ENCODE peak calls at places on chromosomes 12 and 14, in ten cellular contexts. One of them, this sample, is unnamed.

GRCh38 chr14:78445275-78445674 is 275.1 kb downstream of the NRXN3 start:
- DNase-seq in brain microvascular endothelial cell: no peak
- DNase-seq in mucosa of descending colon: no peak
- DNase-seq in A549: no peak
- DNase-seq in OCI-LY7: no peak
- DNase-seq in fibroblast of pulmonary artery: no peak
- DNase-seq in astrocyte of the cerebellum: no peak
- DNase-seq in AG04450: no peak
- DNase-seq in psoas muscle: no peak
- DNase-seq in foreskin fibroblast: no peak
- DNase-seq in this sample: no peak

GRCh38 chr12:52821071-52821730 is 7.3 kb upstream of the KRT4 start:
- DNase-seq in psoas muscle: no peak
- DNase-seq in mucosa of descending colon: no peak
- DNase-seq in foreskin fibroblast: no peak
- DNase-seq in fibroblast of pulmonary artery: no peak
- DNase-seq in A549: no peak
- DNase-seq in OCI-LY7: no peak
- DNase-seq in astrocyte of the cerebellum: no peak
- DNase-seq in AG04450: no peak
- DNase-seq in brain microvascular endothelial cell: no peak
- DNase-seq in this sample: no peak

GRCh38 chr12:62995097-62995496 is 60.1 kb upstream of the PPM1H start:
- DNase-seq in brain microvascular endothelial cell: no peak
- DNase-seq in psoas muscle: no peak
- DNase-seq in A549: no peak
- DNase-seq in astrocyte of the cerebellum: no peak
- DNase-seq in mucosa of descending colon: no peak
- DNase-seq in fibroblast of pulmonary artery: no peak
- DNase-seq in foreskin fibroblast: no peak
- DNase-seq in AG04450: no peak
- DNase-seq in OCI-LY7: no peak
- DNase-seq in this sample: no peak

GRCh38 chr12:8899835-8900234 is 14.5 kb upstream of the PHC1 start:
- DNase-seq in mucosa of descending colon: no peak
- DNase-seq in brain microvascular endothelial cell: no peak
- DNase-seq in fibroblast of pulmonary artery: no peak
- DNase-seq in astrocyte of the cerebellum: no peak
- DNase-seq in foreskin fibroblast: no peak
- DNase-seq in OCI-LY7: no peak
- DNase-seq in AG04450: no peak
- DNase-seq in A549: no peak
- DNase-seq in psoas muscle: no peak
- DNase-seq in this sample: no peak

GRCh38 chr12:84738481-84738972 is 174.1 kb downstream of the SLC6A15 start:
- DNase-seq in AG04450: peak; percentile 23
- DNase-seq in psoas muscle: no peak
- DNase-seq in A549: no peak
- DNase-seq in fibroblast of pulmonary artery: peak; percentile 64
- DNase-seq in foreskin fibroblast: peak; percentile 87
- DNase-seq in mucosa of descending colon: no peak
- DNase-seq in astrocyte of the cerebellum: no peak
- DNase-seq in brain microvascular endothelial cell: peak; percentile 68
- DNase-seq in OCI-LY7: no peak
- DNase-seq in this sample: peak; percentile 74

GRCh38 chr12:12784911-12785814 is at the start of gene APOLD1:
- DNase-seq in psoas muscle: peak; percentile 66
- DNase-seq in A549: no peak
- DNase-seq in OCI-LY7: peak; percentile 16
- DNase-seq in foreskin fibroblast: no peak
- DNase-seq in AG04450: no peak
- DNase-seq in astrocyte of the cerebellum: peak; percentile 69
- DNase-seq in fibroblast of pulmonary artery: peak; percentile 34
- DNase-seq in brain microvascular endothelial cell: peak; percentile 81
- DNase-seq in mucosa of descending colon: no peak
- DNase-seq in this sample: no peak

GRCh38 chr12:96242597-96242996 is 48.4 kb downstream of the ELK3 start:
- DNase-seq in fibroblast of pulmonary artery: no peak
- DNase-seq in brain microvascular endothelial cell: no peak
- DNase-seq in psoas muscle: no peak
- DNase-seq in astrocyte of the cerebellum: no peak
- DNase-seq in OCI-LY7: no peak
- DNase-seq in A549: no peak
- DNase-seq in foreskin fibroblast: no peak
- DNase-seq in mucosa of descending colon: no peak
- DNase-seq in AG04450: no peak
- DNase-seq in this sample: no peak

GRCh38 chr12:109387425-109388166 is 39.9 kb downstream of the MYO1H start:
- DNase-seq in astrocyte of the cerebellum: no peak
- DNase-seq in foreskin fibroblast: peak; percentile 65
- DNase-seq in psoas muscle: no peak
- DNase-seq in OCI-LY7: peak; percentile 57
- DNase-seq in fibroblast of pulmonary artery: peak; percentile 50
- DNase-seq in mucosa of descending colon: no peak
- DNase-seq in brain microvascular endothelial cell: no peak
- DNase-seq in A549: peak; percentile 43
- DNase-seq in AG04450: no peak
- DNase-seq in this sample: no peak

GRCh38 chr12:1531654-1532366 is 62.6 kb downstream of the FBXL14 start:
- DNase-seq in foreskin fibroblast: peak; percentile 34
- DNase-seq in A549: no peak
- DNase-seq in mucosa of descending colon: no peak
- DNase-seq in astrocyte of the cerebellum: no peak
- DNase-seq in OCI-LY7: no peak
- DNase-seq in psoas muscle: no peak
- DNase-seq in brain microvascular endothelial cell: no peak
- DNase-seq in AG04450: no peak
- DNase-seq in fibroblast of pulmonary artery: no peak
- DNase-seq in this sample: no peak

GRCh38 chr12:6211421-6211869 is 11.2 kb downstream of the CD9 start:
- DNase-seq in AG04450: peak; percentile 83
- DNase-seq in brain microvascular endothelial cell: peak; percentile 25
- DNase-seq in OCI-LY7: no peak
- DNase-seq in foreskin fibroblast: peak; percentile 85
- DNase-seq in fibroblast of pulmonary artery: no peak
- DNase-seq in mucosa of descending colon: no peak
- DNase-seq in psoas muscle: no peak
- DNase-seq in A549: no peak
- DNase-seq in astrocyte of the cerebellum: peak; percentile 89
- DNase-seq in this sample: peak; percentile 74

GRCh38 chr12:10965511-10965910 is 21.2 kb downstream of the TAS2R50 start:
- DNase-seq in mucosa of descending colon: no peak
- DNase-seq in AG04450: no peak
- DNase-seq in foreskin fibroblast: peak; percentile 9
- DNase-seq in astrocyte of the cerebellum: no peak
- DNase-seq in OCI-LY7: no peak
- DNase-seq in A549: no peak
- DNase-seq in fibroblast of pulmonary artery: no peak
- DNase-seq in brain microvascular endothelial cell: no peak
- DNase-seq in psoas muscle: no peak
- DNase-seq in this sample: no peak

GRCh38 chr12:91931110-91931509 is 214.5 kb downstream of the BTG1 start:
- DNase-seq in OCI-LY7: no peak
- DNase-seq in mucosa of descending colon: peak; percentile 27
- DNase-seq in AG04450: no peak
- DNase-seq in astrocyte of the cerebellum: no peak
- DNase-seq in psoas muscle: no peak
- DNase-seq in brain microvascular endothelial cell: no peak
- DNase-seq in A549: no peak
- DNase-seq in foreskin fibroblast: peak; percentile 46
- DNase-seq in fibroblast of pulmonary artery: no peak
- DNase-seq in this sample: no peak

GRCh38 chr14:21088687-21089086 is 9.8 kb downstream of the ZNF219 start:
- DNase-seq in AG04450: no peak
- DNase-seq in A549: no peak
- DNase-seq in fibroblast of pulmonary artery: no peak
- DNase-seq in brain microvascular endothelial cell: no peak
- DNase-seq in foreskin fibroblast: peak; percentile 29
- DNase-seq in psoas muscle: no peak
- DNase-seq in OCI-LY7: no peak
- DNase-seq in mucosa of descending colon: no peak
- DNase-seq in astrocyte of the cerebellum: no peak
- DNase-seq in this sample: no peak

GRCh38 chr12:110012137-110012536 is 12.9 kb downstream of the ANKRD13A start:
- DNase-seq in psoas muscle: no peak
- DNase-seq in mucosa of descending colon: peak; percentile 67
- DNase-seq in foreskin fibroblast: peak; percentile 48
- DNase-seq in OCI-LY7: peak; percentile 80
- DNase-seq in AG04450: no peak
- DNase-seq in fibroblast of pulmonary artery: no peak
- DNase-seq in brain microvascular endothelial cell: no peak
- DNase-seq in astrocyte of the cerebellum: no peak
- DNase-seq in A549: no peak
- DNase-seq in this sample: no peak

GRCh38 chr12:1779783-1780182 is 40.6 kb upstream of the LRTM2 start:
- DNase-seq in mucosa of descending colon: no peak
- DNase-seq in fibroblast of pulmonary artery: peak; percentile 89
- DNase-seq in psoas muscle: no peak
- DNase-seq in astrocyte of the cerebellum: peak; percentile 91
- DNase-seq in brain microvascular endothelial cell: peak; percentile 69
- DNase-seq in A549: no peak
- DNase-seq in foreskin fibroblast: peak; percentile 75
- DNase-seq in AG04450: no peak
- DNase-seq in OCI-LY7: no peak
- DNase-seq in this sample: no peak

DNA sequence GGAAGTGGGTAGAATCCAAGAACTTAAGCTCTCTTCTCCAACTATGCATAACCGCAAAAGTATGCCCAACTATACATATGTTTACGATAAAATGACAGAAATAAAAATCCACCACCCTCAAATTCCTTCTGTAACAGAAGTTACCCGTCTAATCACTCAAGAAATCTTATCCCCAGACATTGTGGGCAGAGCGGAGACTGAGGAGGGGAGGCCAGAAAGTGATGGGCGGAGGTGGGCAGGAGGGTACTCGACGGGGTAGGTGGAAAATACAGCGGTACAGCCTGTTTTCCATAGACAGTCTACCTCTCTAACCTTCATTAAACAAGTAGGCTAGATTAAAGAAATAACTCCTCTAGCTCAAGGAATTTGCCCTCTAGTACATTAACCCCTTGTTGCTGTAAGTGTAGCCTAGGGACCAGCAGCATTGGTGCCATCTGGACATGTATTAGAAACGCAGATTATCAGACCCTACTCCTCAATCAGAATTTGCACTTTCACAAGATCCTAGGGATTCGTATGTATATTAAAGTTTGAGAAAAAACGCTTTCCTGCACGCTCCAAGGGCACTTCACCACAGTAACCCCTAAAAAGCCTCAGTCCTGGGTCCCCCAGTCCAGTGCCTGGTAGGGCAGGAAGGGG is 597 bp downstream of the DEPDC4 start:
- DNase-seq in fibroblast of pulmonary artery: no peak
- DNase-seq in AG04450: no peak
- DNase-seq in foreskin fibroblast: peak; percentile 23
- DNase-seq in A549: peak; percentile 89
- DNase-seq in OCI-LY7: no peak
- DNase-seq in brain microvascular endothelial cell: no peak
- DNase-seq in astrocyte of the cerebellum: no peak
- DNase-seq in mucosa of descending colon: no peak
- DNase-seq in psoas muscle: no peak
- DNase-seq in this sample: no peak
- H3K4me3 ChIP-seq in fibroblast of pulmonary artery: peak overlapping the region; percentile 85
- H3K4me3 ChIP-seq in AG04450: peak overlapping the region; percentile 94
- H3K4me3 ChIP-seq in foreskin fibroblast: peak overlapping the region; percentile 92
- H3K4me3 ChIP-seq in A549: peak overlapping the region; percentile 86
- H3K4me3 ChIP-seq in OCI-LY7: peak overlapping the region; percentile 93
- H3K4me3 ChIP-seq in brain microvascular endothelial cell: peak overlapping the region; percentile 88
- H3K4me3 ChIP-seq in astrocyte of the cerebellum: peak overlapping the region; percentile 87
- H3K4me3 ChIP-seq in mucosa of descending colon: peak overlapping the region; percentile 95
- H3K4me3 ChIP-seq in psoas muscle: peak overlapping the region; percentile 96
- H3K4me3 ChIP-seq in this sample: peak overlapping the region; percentile 95

DNA sequence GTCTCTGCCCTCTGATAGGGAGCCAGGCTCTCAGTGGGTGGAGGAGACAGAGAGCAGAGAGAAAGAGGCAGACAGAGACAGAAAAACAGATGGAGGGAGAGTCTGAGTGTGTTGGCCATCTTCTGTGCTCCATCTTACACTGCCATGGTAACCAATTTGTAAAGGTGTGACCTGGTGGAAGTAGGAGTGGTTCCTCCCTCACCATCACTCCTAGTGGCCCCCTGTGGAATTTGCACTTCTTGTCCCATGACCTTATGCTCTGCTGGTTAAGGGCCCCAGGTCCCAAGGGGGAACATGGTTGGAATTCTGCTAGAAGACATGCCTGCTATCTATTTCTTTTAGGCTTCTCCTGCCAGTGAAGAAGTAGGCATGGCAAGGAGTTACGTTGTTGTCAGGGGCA is 376.7 kb upstream of the CCDC196 start:
- DNase-seq in mucosa of descending colon: no peak
- DNase-seq in OCI-LY7: no peak
- DNase-seq in foreskin fibroblast: no peak
- DNase-seq in A549: no peak
- DNase-seq in astrocyte of the cerebellum: no peak
- DNase-seq in AG04450: no peak
- DNase-seq in psoas muscle: no peak
- DNase-seq in fibroblast of pulmonary artery: no peak
- DNase-seq in brain microvascular endothelial cell: no peak
- DNase-seq in this sample: no peak
- TF ChIP-seq CTCF in mucosa of descending colon: no peak
- TF ChIP-seq CTCF in OCI-LY7: no peak
- TF ChIP-seq CTCF in foreskin fibroblast: no peak
- TF ChIP-seq CTCF in A549: no peak
- TF ChIP-seq CTCF in astrocyte of the cerebellum: no peak
- TF ChIP-seq CTCF in AG04450: no peak
- TF ChIP-seq CTCF in psoas muscle: no peak
- TF ChIP-seq CTCF in fibroblast of pulmonary artery: no peak
- TF ChIP-seq CTCF in brain microvascular endothelial cell: no peak
- TF ChIP-seq CTCF in this sample: no peak

DNA sequence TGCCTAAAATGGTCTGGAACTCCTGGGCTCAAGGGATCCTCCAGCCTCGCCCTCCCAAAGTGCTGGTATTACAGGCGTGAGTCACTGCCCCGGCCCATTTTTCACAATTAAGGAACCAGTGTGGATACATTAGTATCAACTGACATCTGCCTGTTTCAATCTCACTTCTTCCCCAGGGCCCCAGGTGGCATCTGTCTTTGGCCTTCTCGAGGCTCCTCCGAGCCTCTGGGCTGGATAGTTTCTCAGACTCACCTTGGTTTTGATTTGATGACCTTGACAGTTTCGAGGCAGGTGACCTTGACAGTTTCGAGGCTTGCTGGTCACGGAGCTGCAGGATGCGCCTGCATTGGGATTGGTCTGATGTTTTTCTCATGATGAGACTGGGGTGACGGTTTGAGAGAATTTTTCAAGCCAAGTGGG is 41.0 kb upstream of the NCOR2 start:
- DNase-seq in brain microvascular endothelial cell: no peak
- DNase-seq in OCI-LY7: peak; percentile 83
- DNase-seq in AG04450: no peak
- DNase-seq in mucosa of descending colon: peak; percentile 41
- DNase-seq in psoas muscle: no peak
- DNase-seq in foreskin fibroblast: peak; percentile 41
- DNase-seq in A549: no peak
- DNase-seq in astrocyte of the cerebellum: no peak
- DNase-seq in fibroblast of pulmonary artery: no peak
- DNase-seq in this sample: no peak
- H3K4me3 ChIP-seq in brain microvascular endothelial cell: no peak overlapping the region
- H3K4me3 ChIP-seq in OCI-LY7: peak overlapping the region; percentile 48
- H3K4me3 ChIP-seq in AG04450: no peak overlapping the region
- H3K4me3 ChIP-seq in mucosa of descending colon: no peak overlapping the region
- H3K4me3 ChIP-seq in psoas muscle: no peak overlapping the region
- H3K4me3 ChIP-seq in foreskin fibroblast: no peak overlapping the region
- H3K4me3 ChIP-seq in A549: no peak overlapping the region
- H3K4me3 ChIP-seq in astrocyte of the cerebellum: no peak overlapping the region
- H3K4me3 ChIP-seq in fibroblast of pulmonary artery: no peak overlapping the region
- H3K4me3 ChIP-seq in this sample: no peak overlapping the region

GRCh38 chr12:67648306-67649164 is at the start of gene DYRK2:
- DNase-seq in mucosa of descending colon: peak; percentile 89
- DNase-seq in AG04450: no peak
- DNase-seq in fibroblast of pulmonary artery: peak; percentile 78
- DNase-seq in astrocyte of the cerebellum: no peak
- DNase-seq in foreskin fibroblast: peak; percentile 93
- DNase-seq in OCI-LY7: peak; percentile 89
- DNase-seq in psoas muscle: peak; percentile 90
- DNase-seq in A549: peak; percentile 70
- DNase-seq in brain microvascular endothelial cell: peak; percentile 70
- DNase-seq in this sample: no peak
- TF ChIP-seq CTCF in mucosa of descending colon: no peak
- TF ChIP-seq CTCF in AG04450: no peak
- TF ChIP-seq CTCF in fibroblast of pulmonary artery: no peak
- TF ChIP-seq CTCF in astrocyte of the cerebellum: no peak
- TF ChIP-seq CTCF in foreskin fibroblast: peak; percentile 7
- TF ChIP-seq CTCF in OCI-LY7: peak; percentile 26
- TF ChIP-seq CTCF in psoas muscle: peak; percentile 16
- TF ChIP-seq CTCF in A549: no peak
- TF ChIP-seq CTCF in brain microvascular endothelial cell: peak; percentile 22
- TF ChIP-seq CTCF in this sample: peak; percentile 9

This sample was measured in AG04449.